ENCODE peak calls at places on chromosomes 12 and 14, in six cellular contexts. P, Q, J, V, N and R are unnamed samples.

GRCh38 chr12:56158926-56159461 is 835 bp downstream of the MYL6 start:
- DNase-seq in P (peak), Q (no peak), J (peak), V (peak), N (peak), R (peak)

GRCh38 chr12:26704684-26705475 is 128.1 kb downstream of the ITPR2 start:
- DNase-seq in P (no peak), Q (no peak), J (peak), V (no peak), N (no peak), R (no peak)

GRCh38 chr14:93984987-93985410 is 8.6 kb upstream of the ASB2 start:
- DNase-seq in P (no peak), Q (peak), J (peak), V (no peak), N (peak), R (no peak)

GRCh38 chr12:1769809-1770494 is 50.4 kb upstream of the LRTM2 start:
- DNase-seq in P (no peak), Q (no peak), J (peak), V (no peak), N (no peak), R (no peak)

GRCh38 chr12:111359231-111359913 is 9.5 kb downstream of the PHETA1 start:
- DNase-seq in P (no peak), Q (no peak), J (no peak), V (no peak), N (no peak), R (no peak)

GRCh38 chr12:28316067-28316466 is 125.8 kb downstream of the CCDC91 start:
- DNase-seq in P (no peak), Q (no peak), J (no peak), V (no peak), N (no peak), R (no peak)

GRCh38 chr14:60648934-60649814 is at the start of gene SIX1:
- DNase-seq in P (peak), Q (peak), J (peak), V (peak), N (peak), R (peak)

GRCh38 chr12:105876426-105876927 is 262.3 kb downstream of the NUAK1 start:
- DNase-seq in P (no peak), Q (no peak), J (no peak), V (no peak), N (no peak), R (no peak)

GRCh38 chr12:132450391-132451171 is 39.4 kb upstream of the FBRSL1 start:
- DNase-seq in P (no peak), Q (no peak), J (no peak), V (no peak), N (no peak), R (no peak)

GRCh38 chr12:112282920-112283319 is 99.3 kb downstream of the HECTD4 start:
- DNase-seq in P (no peak), Q (no peak), J (no peak), V (no peak), N (no peak), R (no peak)

GRCh38 chr14:99391671-99392070 is 89.0 kb downstream of the SETD3 start:
- DNase-seq in P (no peak), Q (no peak), J (peak), V (no peak), N (no peak), R (no peak)

GRCh38 chr12:95646781-95647184 is 95.5 kb upstream of the USP44 start:
- DNase-seq in P (no peak), Q (no peak), J (peak), V (no peak), N (no peak), R (no peak)

GRCh38 chr14:63671987-63672386 is 30.3 kb upstream of the WDR89 start:
- DNase-seq in P (no peak), Q (no peak), J (no peak), V (no peak), N (no peak), R (no peak)

GRCh38 chr12:14873440-14874185 is 12.0 kb downstream of the MGP start:
- DNase-seq in P (no peak), Q (no peak), J (peak), V (no peak), N (no peak), R (no peak)

GRCh38 chr12:106139422-106140141 is 828 bp upstream of the NUAK1 start:
- DNase-seq in P (peak), Q (no peak), J (peak), V (peak), N (peak), R (peak)

GRCh38 chr14:39428118-39428517 is 4.1 kb downstream of the FBXO33 start:
- DNase-seq in P (no peak), Q (no peak), J (no peak), V (no peak), N (no peak), R (no peak)

GRCh38 chr14:94689218-94689984 is 77.2 kb downstream of the SERPINA3 start:
- DNase-seq in P (peak), Q (peak), J (peak), V (peak), N (peak), R (peak)

GRCh38 chr12:120468846-120469449 is 600 bp downstream of the SRSF9 start:
- DNase-seq in P (no peak), Q (peak), J (peak), V (peak), N (peak), R (peak)

GRCh38 chr12:120799417-120800045 is 73.9 kb downstream of the ACADS start:
- DNase-seq in P (no peak), Q (no peak), J (no peak), V (no peak), N (no peak), R (no peak)

GRCh38 chr12:89212339-89212771 is 139.9 kb downstream of the DUSP6 start:
- DNase-seq in P (no peak), Q (no peak), J (no peak), V (no peak), N (no peak), R (peak)

GRCh38 chr12:132287391-132288238 is 41.8 kb downstream of the GALNT9 start:
- DNase-seq in P (no peak), Q (no peak), J (no peak), V (no peak), N (no peak), R (no peak)

GRCh38 chr12:108214486-108214885 is 85.4 kb downstream of the WSCD2 start:
- DNase-seq in P (no peak), Q (peak), J (peak), V (no peak), N (peak), R (no peak)

GRCh38 chr12:26921886-26922285 is 15.9 kb downstream of the INTS13 start:
- DNase-seq in P (no peak), Q (no peak), J (no peak), V (no peak), N (no peak), R (no peak)

GRCh38 chr14:103155013-103155412 is 31.8 kb downstream of the TNFAIP2 start:
- DNase-seq in P (peak), Q (no peak), J (peak), V (peak), N (peak), R (peak)

GRCh38 chr12:51482808-51483532 is 58.3 kb downstream of the SLC4A8 start:
- DNase-seq in P (no peak), Q (no peak), J (no peak), V (no peak), N (no peak), R (no peak)

GRCh38 chr14:93538411-93538810 is 107.7 kb downstream of the UNC79 start:
- DNase-seq in P (no peak), Q (peak), J (peak), V (no peak), N (no peak), R (no peak)

GRCh38 chr14:49583629-49584028 is 2.6 kb downstream of the RPS29 start:
- DNase-seq in P (no peak), Q (no peak), J (peak), V (no peak), N (no peak), R (no peak)
- TF ChIP-seq POLR2A in P (no peak), Q (no peak), J (no peak), V (no peak), N (no peak), R (no peak)

GRCh38 chr14:69712217-69712565 is 54.8 kb upstream of the SRSF5 start:
- DNase-seq in P (no peak), Q (no peak), J (no peak), V (no peak), N (no peak), R (no peak)

GRCh38 chr14:69711065-69711464 is 55.9 kb upstream of the SRSF5 start:
- DNase-seq in P (no peak), Q (no peak), J (peak), V (peak), N (no peak), R (no peak)

GRCh38 chr14:69710378-69710777 is 56.6 kb upstream of the SRSF5 start:
- DNase-seq in P (no peak), Q (no peak), J (no peak), V (no peak), N (no peak), R (no peak)

GRCh38 chr14:69712637-69713088 is 54.3 kb upstream of the SRSF5 start:
- DNase-seq in P (no peak), Q (no peak), J (no peak), V (peak), N (no peak), R (peak)

GRCh38 chr14:69711471-69712216 is 55.3 kb upstream of the SRSF5 start:
- DNase-seq in P (no peak), Q (no peak), J (no peak), V (no peak), N (no peak), R (no peak)
- H3K27ac ChIP-seq in P (peak), Q (no peak), J (no peak), V (no peak), N (no peak), R (peak)

GRCh38 chr14:23097786-23098185 is 2.5 kb downstream of the C14orf119 start:
- DNase-seq in P (no peak), Q (no peak), J (no peak), V (no peak), N (no peak), R (no peak)
- TF ChIP-seq POLR2A in P (no peak), Q (no peak), J (no peak), V (no peak), N (no peak), R (no peak)

GRCh38 chr12:32545413-32545970 is 133.6 kb upstream of the DNM1L start:
- DNase-seq in P (no peak), Q (no peak), J (no peak), V (no peak), N (no peak), R (no peak)

GRCh38 chr12:32544893-32545292 is 134.2 kb upstream of the DNM1L start:
- DNase-seq in P (no peak), Q (no peak), J (no peak), V (no peak), N (no peak), R (no peak)

GRCh38 chr12:32546272-32546671 is 132.8 kb upstream of the DNM1L start:
- DNase-seq in P (no peak), Q (no peak), J (no peak), V (no peak), N (no peak), R (no peak)

GRCh38 chr12:32542550-32543229 is 136.4 kb upstream of the DNM1L start:
- DNase-seq in P (no peak), Q (no peak), J (no peak), V (no peak), N (no peak), R (no peak)

DNA sequence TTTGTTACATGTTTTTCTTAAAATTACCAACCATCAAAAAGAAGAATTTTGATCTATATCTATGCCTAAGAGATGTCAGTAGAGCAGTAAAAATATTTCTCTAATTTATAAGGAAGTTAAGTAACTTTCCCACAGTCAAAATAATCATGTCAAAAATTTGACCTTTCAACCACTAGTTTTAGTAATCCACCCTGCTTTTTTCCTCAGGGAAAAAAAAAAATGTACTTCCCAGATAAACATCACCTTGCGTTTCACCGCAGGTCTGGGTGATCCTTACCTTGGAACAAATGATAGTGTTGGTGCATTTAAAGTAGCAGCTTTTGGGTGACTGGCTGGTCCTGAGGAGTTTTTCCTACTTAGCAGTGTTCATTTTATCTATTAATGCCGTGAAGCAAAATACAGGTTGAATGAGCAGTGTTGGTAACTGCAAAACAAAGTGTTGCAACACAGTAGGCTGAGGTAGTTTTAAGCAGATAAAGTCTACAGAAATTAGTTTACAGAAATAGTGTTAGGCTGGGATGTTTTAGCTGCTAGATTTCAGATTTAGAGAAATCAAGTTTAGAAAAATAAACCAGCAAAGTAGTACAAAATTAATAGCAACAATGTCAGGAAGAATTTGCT is 137.2 kb upstream of the DNM1L start:
- DNase-seq in P (no peak), Q (no peak), J (no peak), V (no peak), N (no peak), R (no peak)
- H3K27ac ChIP-seq in P (peak), Q (no peak), J (no peak), V (peak), N (peak), R (peak)

DNA sequence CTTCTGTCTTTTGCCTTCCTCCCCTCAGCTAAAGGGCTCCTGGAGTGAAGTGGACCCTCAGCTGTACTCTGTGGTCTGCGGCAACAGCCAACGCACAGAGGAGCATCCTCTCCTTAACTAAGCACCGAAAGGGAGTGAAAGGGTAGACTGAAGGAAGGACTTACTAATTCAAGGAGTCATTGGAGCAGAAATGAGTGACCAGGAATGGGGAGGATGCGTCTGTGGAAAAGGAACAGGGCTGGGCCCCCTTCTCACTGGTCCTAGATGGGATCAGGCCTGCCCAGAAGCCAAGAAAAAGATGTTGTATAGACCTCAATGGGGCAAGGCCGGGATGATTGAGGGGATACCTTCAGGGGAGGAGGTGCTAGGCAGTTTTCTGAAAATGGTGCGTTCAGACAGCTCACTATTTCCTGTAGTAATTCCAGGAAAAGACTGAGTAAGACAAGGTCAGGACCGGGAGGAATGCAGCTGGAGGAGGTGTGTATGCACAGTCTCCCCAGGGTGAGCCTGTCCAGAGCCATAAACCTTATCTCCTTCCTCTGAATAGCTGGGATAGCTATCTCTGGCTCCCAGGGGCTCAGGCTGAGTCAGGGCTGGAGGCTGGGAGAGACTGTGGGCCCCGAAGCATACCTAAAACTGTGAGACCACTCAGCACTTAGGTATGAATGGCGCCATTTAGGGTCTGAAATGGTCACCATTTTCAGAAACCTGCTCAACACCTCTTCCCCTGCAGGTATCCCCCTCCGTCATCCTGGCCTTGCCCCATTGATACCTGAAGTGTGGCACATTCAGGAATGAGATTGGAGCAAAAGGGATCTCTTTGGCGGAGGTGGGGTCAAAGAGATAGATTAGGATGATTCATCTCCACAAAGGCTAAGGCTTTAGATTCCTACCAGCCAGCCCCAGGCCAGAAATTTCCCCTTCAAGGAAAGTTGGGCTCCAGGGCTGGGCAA is 20.2 kb upstream of the KRT8 start:
- DNase-seq in P (no peak), Q (peak), J (peak), V (no peak), N (peak), R (no peak)
- TF ChIP-seq POLR2A in P (no peak), Q (no peak), J (no peak), V (no peak), N (no peak), R (no peak)

DNA sequence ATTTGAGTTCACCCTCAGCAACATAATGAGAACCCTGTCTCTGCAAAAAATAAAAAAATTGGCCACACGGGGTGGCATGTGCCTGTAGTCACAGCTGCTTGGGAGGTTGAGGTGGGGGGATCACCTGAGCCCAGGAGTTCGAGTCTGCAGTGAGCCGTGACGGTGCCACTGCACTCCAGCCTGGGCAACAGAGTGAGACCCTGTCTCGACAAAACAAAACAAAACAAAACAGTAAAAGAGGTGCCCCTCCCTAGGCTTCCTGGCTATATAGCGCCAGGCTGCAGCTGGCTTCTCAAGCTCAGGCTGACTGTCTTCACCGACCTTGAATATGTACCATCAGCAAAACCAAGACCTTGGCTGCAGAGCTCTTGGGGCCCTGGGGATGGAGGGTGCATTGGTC is 29.4 kb downstream of the TSPAN9 start:
- DNase-seq in P (no peak), Q (no peak), J (no peak), V (no peak), N (no peak), R (no peak)
- H3K27ac ChIP-seq in P (no peak), Q (no peak), J (no peak), V (peak), N (no peak), R (no peak)

DNA sequence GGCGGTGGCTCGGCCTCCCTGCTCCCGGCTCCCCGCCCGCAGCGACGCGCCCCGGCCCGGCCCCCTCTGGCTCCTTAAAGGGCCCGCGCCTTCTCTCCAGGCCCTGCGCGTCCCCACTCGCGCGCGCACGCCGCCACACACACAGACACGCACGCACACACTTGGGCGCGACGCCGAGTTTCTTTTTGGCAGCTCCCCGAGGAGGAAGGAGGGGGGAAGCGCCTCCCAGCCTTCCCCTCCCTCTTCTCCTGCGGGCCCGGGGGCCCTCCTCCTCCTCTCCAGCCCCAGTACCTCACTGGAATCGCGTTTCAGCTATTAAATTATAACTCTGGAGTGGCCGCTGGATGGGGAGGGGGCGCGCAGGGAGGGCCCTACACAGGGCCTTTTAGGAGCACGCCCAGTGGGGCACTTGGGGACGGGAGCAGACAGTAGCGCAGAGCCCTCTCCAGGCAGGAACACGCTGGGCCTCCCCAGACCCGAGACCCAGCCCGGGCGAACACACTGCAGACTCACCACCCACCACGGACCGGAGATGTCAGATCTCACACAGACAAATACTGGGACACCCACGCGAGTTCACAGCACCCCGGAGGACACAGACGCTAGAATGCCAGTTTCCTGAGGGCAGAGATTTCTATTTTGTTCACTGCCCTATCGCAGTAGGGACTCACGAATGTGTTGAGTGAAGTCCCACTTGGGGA is 411 bp upstream of the NCOR2 start:
- DNase-seq in P (peak), Q (peak), J (peak), V (peak), N (peak), R (peak)
- TF ChIP-seq POLR2A in P (no peak), Q (no peak), J (no peak), V (no peak), N (peak), R (no peak)

GRCh38 chr14:96267916-96268315 is 11.9 kb downstream of the BDKRB1 start:
- DNase-seq in P (no peak), Q (no peak), J (peak), V (no peak), N (no peak), R (no peak)
- H3K27ac ChIP-seq in P (no peak), Q (no peak), J (peak), V (no peak), N (peak), R (peak)